ENCODE peak calls at places on chromosomes 4 and X, in six cellular contexts. P, K, C, R, J and Z are unnamed samples.
A peak's percentile ranks its signal among the peaks of the same experiment; 100 is the strongest.

GRCh38 chr4:60452259-60452658 is 747.9 kb upstream of the ADGRL3 start:
- DNase-seq in J (no peak), K (no peak), C (no peak), R (no peak), P (no peak), Z (no peak)

GRCh38 chr4:185218312-185218711 is 8.9 kb downstream of the SNX25 start:
- DNase-seq in J (no peak), K (no peak), R (no peak), P (no peak), C (no peak), Z (no peak)

GRCh38 chrX:17007134-17007768 is 60.8 kb downstream of the REPS2 start:
- DNase-seq in P (no peak), C (no peak), K (no peak), J (peak; percentile 32), R (no peak), Z (no peak)

GRCh38 chr4:185774815-185775684 is 36.9 kb downstream of the SORBS2 start:
- DNase-seq in P (no peak), R (peak; percentile 91), C (no peak), J (peak; percentile 94), K (no peak), Z (no peak)

GRCh38 chrX:152641996-152642395 is 4.3 kb downstream of the GABRQ start:
- DNase-seq in P (no peak), R (no peak), J (peak; percentile 35), C (no peak), K (no peak), Z (no peak)

GRCh38 chrX:40207626-40208025 is 109.9 kb upstream of the BCOR start:
- DNase-seq in R (peak; percentile 32), C (no peak), P (peak; percentile 14), J (peak; percentile 3), K (no peak), Z (no peak)

GRCh38 chrX:134909258-134909657 is 81.5 kb upstream of the SMIM10 start:
- DNase-seq in J (no peak), K (no peak), R (no peak), C (no peak), P (no peak), Z (no peak)

GRCh38 chr4:15778191-15778741 is at the start of gene CD38:
- DNase-seq in P (no peak), C (no peak), R (no peak), J (peak; percentile 8), K (no peak), Z (no peak)

GRCh38 chrX:41705680-41706374 is 17.1 kb downstream of the GPR34 start:
- DNase-seq in R (no peak), J (peak; percentile 2), P (no peak), C (no peak), K (no peak), Z (no peak)

GRCh38 chr4:82802906-82803305 is 4.3 kb upstream of the SCD5 start:
- DNase-seq in J (no peak), P (no peak), C (no peak), R (no peak), K (no peak), Z (no peak)

GRCh38 chrX:9995855-9996339 is 28.7 kb downstream of the CLDN34 start:
- DNase-seq in P (peak; percentile 72), K (peak; percentile 69), R (peak; percentile 56), J (peak; percentile 82), C (peak; percentile 55), Z (peak; percentile 4)

GRCh38 chr4:1239141-1239948 is 9.6 kb downstream of the CTBP1 start:
- DNase-seq in R (no peak), K (no peak), P (no peak), C (no peak), J (no peak), Z (no peak)

GRCh38 chr4:10534820-10535219 is 77.6 kb upstream of the ZNF518B start:
- DNase-seq in J (no peak), P (no peak), C (no peak), K (no peak), R (no peak), Z (no peak)

GRCh38 chr4:75997946-75998345 is 7.2 kb upstream of the SDAD1 start:
- DNase-seq in P (no peak), C (no peak), J (no peak), R (no peak), K (no peak), Z (no peak)

GRCh38 chr4:20462426-20463175 is 210.9 kb downstream of the SLIT2 start:
- DNase-seq in J (peak; percentile 66), R (no peak), P (no peak), C (no peak), K (no peak), Z (no peak)

GRCh38 chrX:141669689-141670088 is 28.9 kb downstream of the SPANXD start:
- DNase-seq in K (no peak), C (no peak), R (no peak), J (no peak), P (no peak), Z (no peak)

GRCh38 chr4:78864405-78865024 is 74.7 kb downstream of the PAQR3 start:
- DNase-seq in C (peak; percentile 64), K (peak; percentile 56), R (peak; percentile 51), P (no peak), J (peak; percentile 85), Z (peak; percentile 26)

GRCh38 chr4:84971319-84971932 is 4.9 kb upstream of the WDFY3 start:
- DNase-seq in K (no peak), J (peak; percentile 64), R (peak; percentile 51), P (no peak), C (peak; percentile 26), Z (peak; percentile 3)